ENCODE peak calls at places on chromosomes 7 and 10, in eight cellular contexts. K, R, F, P, I, V, T and S are unnamed samples.

GRCh38 chr10:11881477-11882417 is 58.6 kb downstream of the PROSER2 start:
- ATAC-seq in K (peak), I (no peak), P (peak), T (no peak), V (peak), R (no peak), F (no peak), S (no peak)

GRCh38 chr7:120404042-120404441 is 131.1 kb downstream of the KCND2 start:
- ATAC-seq in R (peak), K (no peak), V (peak), I (peak), F (no peak), T (no peak), P (no peak), S (no peak)

GRCh38 chr7:9149499-9150082 is 716.2 kb downstream of the NXPH1 start:
- ATAC-seq in P (no peak), T (no peak), R (no peak), I (no peak), K (no peak), V (peak), F (no peak), S (no peak)

GRCh38 chr10:89224697-89225443 is 17.8 kb upstream of the CH25H start:
- ATAC-seq in T (no peak), V (no peak), R (no peak), I (peak), K (no peak), F (peak), P (no peak), S (peak)

GRCh38 chr10:89553064-89553734 is 17.8 kb upstream of the SLC16A12 start:
- ATAC-seq in T (no peak), I (no peak), F (peak), V (peak), P (peak), R (no peak), K (no peak), S (peak)

GRCh38 chr10:119693262-119693957 is 32.4 kb upstream of the INPP5F start:
- ATAC-seq in F (peak), K (no peak), I (peak), P (no peak), V (no peak), T (no peak), R (no peak), S (no peak)

GRCh38 chr10:7071421-7071820 is 339.4 kb downstream of the SFMBT2 start:
- ATAC-seq in R (no peak), K (no peak), P (no peak), I (no peak), V (no peak), T (no peak), F (no peak), S (no peak)

GRCh38 chr10:90856261-90856660 is 1.6 kb downstream of the HTR7 start:
- ATAC-seq in P (no peak), I (no peak), R (no peak), F (no peak), K (no peak), T (no peak), V (no peak), S (no peak)

GRCh38 chr7:93921190-93921585 is 347 bp upstream of the GNG11 start:
- ATAC-seq in R (no peak), I (no peak), P (no peak), T (no peak), V (no peak), F (no peak), K (no peak), S (no peak)

GRCh38 chr10:77857272-77857671 is 69.3 kb downstream of the DLG5 start:
- ATAC-seq in R (no peak), F (peak), V (no peak), K (no peak), I (peak), T (no peak), P (no peak), S (no peak)

GRCh38 chr10:43299579-43299978 is 32.7 kb upstream of the RASGEF1A start:
- ATAC-seq in P (no peak), K (no peak), R (peak), I (peak), T (peak), F (no peak), V (no peak), S (no peak)

GRCh38 chr10:12709516-12709915 is 292.0 kb downstream of the CCDC3 start:
- ATAC-seq in F (no peak), R (no peak), V (no peak), T (no peak), I (no peak), K (no peak), P (peak), S (no peak)

GRCh38 chr7:103613655-103614642 is 167.9 kb upstream of the SLC26A5 start:
- ATAC-seq in F (peak), V (peak), R (no peak), P (no peak), K (peak), I (no peak), T (no peak), S (no peak)

GRCh38 chr7:34075543-34075942 is 170.2 kb downstream of the BMPER start:
- ATAC-seq in P (no peak), R (no peak), F (no peak), K (no peak), T (no peak), I (no peak), V (no peak), S (no peak)

GRCh38 chr10:75191821-75192568 is 18.6 kb upstream of the VDAC2 start:
- ATAC-seq in V (peak), R (no peak), P (peak), T (no peak), F (peak), I (no peak), K (no peak), S (peak)

GRCh38 chr10:16700331-16700730 is 116.9 kb downstream of the RSU1 start:
- ATAC-seq in T (no peak), F (no peak), I (no peak), P (no peak), R (no peak), K (no peak), V (no peak), S (no peak)

GRCh38 chr7:51587600-51587999 is 271.0 kb upstream of the COBL start:
- ATAC-seq in T (no peak), K (peak), V (no peak), I (no peak), P (no peak), F (no peak), R (no peak), S (no peak)

GRCh38 chr7:4109481-4110110 is 572.5 kb upstream of the FOXK1 start:
- ATAC-seq in R (no peak), K (no peak), T (no peak), F (peak), P (no peak), V (no peak), I (no peak), S (no peak)

GRCh38 chr7:106568680-106569499 is 92.1 kb downstream of the CCDC71L start:
- ATAC-seq in V (peak), K (peak), R (no peak), P (no peak), T (no peak), F (peak), I (peak), S (peak)

GRCh38 chr7:139838276-139838675 is 9.2 kb downstream of the TBXAS1 start:
- ATAC-seq in P (no peak), R (no peak), K (no peak), I (no peak), V (no peak), T (no peak), F (no peak), S (no peak)

GRCh38 chr7:107989618-107990373 is 13.2 kb downstream of the LAMB1 start:
- ATAC-seq in K (no peak), T (no peak), F (peak), V (peak), R (no peak), P (no peak), I (no peak), S (peak)